ENCODE peak calls at places on chromosome 1, in eight cellular contexts. J, F, E, X, V, Z, L and G are unnamed samples.

GRCh38 chr1:94463765-94464330 is 45.7 kb downstream of the ABCD3 start:
- DNase-seq in J (no peak), F (no peak), E (peak), X (peak), V (no peak), Z (no peak), L (peak), G (no peak)

GRCh38 chr1:239718997-239719628 is 332.7 kb downstream of the CHRM3 start:
- DNase-seq in J (no peak), F (no peak), E (peak), X (no peak), V (no peak), Z (no peak), L (no peak), G (no peak)

GRCh38 chr1:169300854-169301253 is 66.7 kb downstream of the NME7 start:
- DNase-seq in J (no peak), F (no peak), E (no peak), X (no peak), V (no peak), Z (no peak), L (no peak), G (no peak)

GRCh38 chr1:23202263-23202749 is 15.0 kb downstream of the HTR1D start:
- DNase-seq in J (no peak), F (no peak), E (peak), X (no peak), V (no peak), Z (no peak), L (no peak), G (no peak)

GRCh38 chr1:51175278-51175677 is 60.8 kb upstream of the RNF11 start:
- DNase-seq in J (no peak), F (no peak), E (peak), X (no peak), V (no peak), Z (no peak), L (no peak), G (no peak)

GRCh38 chr1:63522891-63523728 is at the start of the genes EFCAB7 and ITGB3BP:
- DNase-seq in J (peak), F (peak), E (peak), X (peak), V (peak), Z (peak), L (peak), G (peak)

GRCh38 chr1:45883633-45884032 is 80.2 kb downstream of the MAST2 start:
- DNase-seq in J (no peak), F (no peak), E (no peak), X (no peak), V (no peak), Z (no peak), L (no peak), G (no peak)

GRCh38 chr1:198267921-198268320 is 111.1 kb downstream of the NEK7 start:
- DNase-seq in J (no peak), F (no peak), E (no peak), X (no peak), V (no peak), Z (no peak), L (no peak), G (no peak)

GRCh38 chr1:110482662-110483307 is 31.8 kb downstream of the PROK1 start:
- DNase-seq in J (no peak), F (no peak), E (no peak), X (no peak), V (no peak), Z (no peak), L (no peak), G (no peak)

GRCh38 chr1:69524010-69524409 is 43.7 kb upstream of the LRRC7 start:
- DNase-seq in J (no peak), F (no peak), E (no peak), X (no peak), V (no peak), Z (no peak), L (no peak), G (no peak)

GRCh38 chr1:210558302-210558701 is 229.6 kb downstream of the HHAT start:
- DNase-seq in J (no peak), F (peak), E (no peak), X (no peak), V (peak), Z (peak), L (peak), G (no peak)

GRCh38 chr1:107122241-107122640 is 18.6 kb upstream of the NTNG1 start:
- DNase-seq in J (no peak), F (no peak), E (no peak), X (no peak), V (no peak), Z (no peak), L (no peak), G (no peak)

GRCh38 chr1:205918955-205919746 is 24.1 kb downstream of the SLC26A9 start:
- DNase-seq in J (peak), F (peak), E (peak), X (peak), V (peak), Z (peak), L (peak), G (peak)

GRCh38 chr1:214282696-214283225 is 1.8 kb downstream of the SMYD2 start:
- DNase-seq in J (no peak), F (no peak), E (no peak), X (no peak), V (no peak), Z (no peak), L (no peak), G (no peak)

GRCh38 chr1:179871940-179872339 is 5.7 kb downstream of the TOR1AIP2 start:
- DNase-seq in J (no peak), F (no peak), E (no peak), X (no peak), V (no peak), Z (no peak), L (no peak), G (no peak)

GRCh38 chr1:71273326-71273725 is 192.5 kb upstream of the ZRANB2 start:
- DNase-seq in J (no peak), F (no peak), E (no peak), X (no peak), V (no peak), Z (no peak), L (no peak), G (no peak)

GRCh38 chr1:112296908-112297307 is 99.1 kb upstream of the CTTNBP2NL start:
- DNase-seq in J (no peak), F (no peak), E (no peak), X (no peak), V (no peak), Z (no peak), L (no peak), G (no peak)

GRCh38 chr1:200279810-200280411 is 129.9 kb downstream of the ZNF281 start:
- DNase-seq in J (no peak), F (no peak), E (peak), X (peak), V (peak), Z (no peak), L (peak), G (no peak)

GRCh38 chr1:210910020-210910575 is 223.8 kb downstream of the KCNH1 start:
- DNase-seq in J (no peak), F (peak), E (no peak), X (no peak), V (no peak), Z (no peak), L (no peak), G (no peak)

GRCh38 chr1:39877231-39877778 is 6.0 kb downstream of the TRIT1 start:
- DNase-seq in J (no peak), F (no peak), E (no peak), X (no peak), V (no peak), Z (no peak), L (no peak), G (no peak)

GRCh38 chr1:178653091-178653490 is 72.0 kb upstream of the RALGPS2 start:
- DNase-seq in J (no peak), F (no peak), E (no peak), X (peak), V (peak), Z (no peak), L (no peak), G (no peak)

GRCh38 chr1:94099303-94099702 is 21.6 kb downstream of the ABCA4 start:
- DNase-seq in J (no peak), F (no peak), E (no peak), X (no peak), V (no peak), Z (no peak), L (no peak), G (no peak)

GRCh38 chr1:79010589-79010988 is 4.1 kb upstream of the ADGRL4 start:
- DNase-seq in J (no peak), F (no peak), E (no peak), X (no peak), V (no peak), Z (no peak), L (no peak), G (no peak)

GRCh38 chr1:160428655-160429054 is 28.3 kb downstream of the VANGL2 start:
- DNase-seq in J (no peak), F (peak), E (peak), X (peak), V (peak), Z (peak), L (peak), G (no peak)

GRCh38 chr1:223188618-223189356 is 45.7 kb upstream of the TLR5 start:
- DNase-seq in J (no peak), F (peak), E (no peak), X (no peak), V (no peak), Z (no peak), L (no peak), G (no peak)

GRCh38 chr1:182786223-182787001 is 3.2 kb upstream of the NPL start:
- DNase-seq in J (no peak), F (peak), E (peak), X (peak), V (peak), Z (peak), L (peak), G (no peak)

GRCh38 chr1:42747125-42747524 is 7.1 kb upstream of the CLDN19 start:
- DNase-seq in J (peak), F (no peak), E (peak), X (no peak), V (peak), Z (peak), L (peak), G (peak)

GRCh38 chr1:199089393-199090122 is 450.7 kb downstream of the PTPRC start:
- DNase-seq in J (no peak), F (no peak), E (peak), X (no peak), V (no peak), Z (no peak), L (no peak), G (no peak)

GRCh38 chr1:48931571-48932251 is 155.0 kb upstream of the BEND5 start:
- DNase-seq in J (no peak), F (no peak), E (no peak), X (no peak), V (peak), Z (no peak), L (no peak), G (no peak)

GRCh38 chr1:45200906-45201500 is 5.4 kb downstream of the ZSWIM5 start:
- DNase-seq in J (no peak), F (no peak), E (no peak), X (no peak), V (no peak), Z (no peak), L (no peak), G (no peak)

GRCh38 chr1:205523891-205524793 is 19.7 kb downstream of the CDK18 start:
- DNase-seq in J (peak), F (peak), E (peak), X (peak), V (peak), Z (peak), L (peak), G (peak)

GRCh38 chr1:105793541-105794146 is 1262.8 kb upstream of the PRMT6 start:
- DNase-seq in J (peak), F (no peak), E (peak), X (no peak), V (peak), Z (peak), L (peak), G (no peak)

GRCh38 chr1:240284656-240285427 is 193.2 kb downstream of the FMN2 start:
- DNase-seq in J (no peak), F (no peak), E (no peak), X (no peak), V (no peak), Z (no peak), L (no peak), G (no peak)

GRCh38 chr1:89998306-89998705 is 3.4 kb downstream of the ZNF326 start:
- DNase-seq in J (no peak), F (no peak), E (no peak), X (no peak), V (no peak), Z (no peak), L (no peak), G (no peak)

GRCh38 chr1:38183094-38183493 is 136.5 kb upstream of the POU3F1 start:
- DNase-seq in J (no peak), F (no peak), E (no peak), X (no peak), V (no peak), Z (no peak), L (no peak), G (no peak)

GRCh38 chr1:27179373-27179772 is 24.4 kb upstream of the SLC9A1 start:
- DNase-seq in J (no peak), F (no peak), E (no peak), X (no peak), V (no peak), Z (no peak), L (no peak), G (no peak)

GRCh38 chr1:41525891-41526587 is 41.6 kb upstream of the EDN2 start:
- DNase-seq in J (no peak), F (no peak), E (no peak), X (no peak), V (no peak), Z (no peak), L (no peak), G (no peak)

GRCh38 chr1:155977607-155978324 is 581 bp downstream of the ARHGEF2 start:
- DNase-seq in J (peak), F (no peak), E (peak), X (no peak), V (no peak), Z (peak), L (peak), G (no peak)
- TF ChIP-seq POLR2A in J (peak), F (no peak), E (no peak), X (no peak), V (no peak), Z (no peak), L (no peak), G (no peak)

DNA sequence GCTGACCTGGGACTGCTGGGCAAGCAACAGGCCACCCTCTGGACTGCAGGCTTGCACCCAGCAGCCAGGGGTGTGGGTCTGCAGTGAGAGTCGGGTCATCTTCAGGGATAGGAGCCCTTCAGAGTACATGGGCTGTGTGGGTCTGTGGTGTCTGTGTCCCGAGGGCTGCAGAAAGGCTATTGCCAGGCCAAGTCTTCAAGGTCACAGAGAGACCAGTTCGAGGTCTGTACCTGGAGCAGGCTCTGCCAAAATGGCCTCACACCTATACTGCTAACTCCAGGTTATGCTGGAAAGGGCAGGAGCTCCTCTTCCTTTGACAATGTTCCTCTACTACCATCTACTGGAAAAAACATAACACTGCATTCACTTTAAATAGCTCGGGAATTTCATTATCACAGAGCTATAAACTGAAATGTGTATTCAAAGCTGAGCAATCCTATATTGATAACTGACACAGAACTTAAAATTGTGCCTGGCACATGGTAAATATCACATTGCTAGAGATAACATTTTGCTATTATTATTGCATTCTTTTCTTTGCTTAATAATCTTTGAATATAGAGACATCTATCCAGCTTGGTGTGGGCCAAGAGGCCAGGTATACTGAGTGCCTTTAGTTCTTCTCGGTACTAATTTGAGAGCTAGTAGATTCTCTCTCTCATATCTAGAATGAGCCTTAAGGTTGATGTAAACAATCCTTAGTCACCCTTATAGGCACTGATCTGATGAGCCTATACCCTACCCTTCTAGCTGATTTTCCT is 6.9 kb upstream of the DNAH14 start:
- DNase-seq in J (no peak), F (no peak), E (peak), X (peak), V (peak), Z (no peak), L (peak), G (no peak)
- TF ChIP-seq POLR2A in J (no peak), F (no peak), E (no peak), X (no peak), V (no peak), Z (no peak), L (no peak), G (no peak)

GRCh38 chr1:35641233-35641866 is at the start of gene PSMB2:
- DNase-seq in J (peak), F (peak), E (peak), X (peak), V (peak), Z (peak), L (peak), G (peak)
- TF ChIP-seq POLR2A in J (peak), F (peak), E (peak), X (peak), V (no peak), Z (peak), L (peak), G (peak)

GRCh38 chr1:60949154-60949825 is 133.1 kb upstream of the NFIA start:
- DNase-seq in J (no peak), F (no peak), E (no peak), X (no peak), V (no peak), Z (no peak), L (no peak), G (no peak)

GRCh38 chr1:60948486-60948885 is 133.9 kb upstream of the NFIA start:
- DNase-seq in J (no peak), F (no peak), E (no peak), X (no peak), V (no peak), Z (no peak), L (no peak), G (no peak)

GRCh38 chr1:60950431-60951068 is 131.8 kb upstream of the NFIA start:
- DNase-seq in J (no peak), F (no peak), E (no peak), X (no peak), V (no peak), Z (no peak), L (no peak), G (no peak)

GRCh38 chr1:60949826-60950197 is 132.5 kb upstream of the NFIA start:
- DNase-seq in J (no peak), F (no peak), E (no peak), X (no peak), V (no peak), Z (no peak), L (no peak), G (no peak)

GRCh38 chr1:60947367-60947766 is 135.0 kb upstream of the NFIA start:
- DNase-seq in J (no peak), F (no peak), E (no peak), X (no peak), V (no peak), Z (no peak), L (no peak), G (no peak)
- TF ChIP-seq POLR2A in J (no peak), F (no peak), E (no peak), X (no peak), V (no peak), Z (no peak), L (no peak), G (no peak)

DNA sequence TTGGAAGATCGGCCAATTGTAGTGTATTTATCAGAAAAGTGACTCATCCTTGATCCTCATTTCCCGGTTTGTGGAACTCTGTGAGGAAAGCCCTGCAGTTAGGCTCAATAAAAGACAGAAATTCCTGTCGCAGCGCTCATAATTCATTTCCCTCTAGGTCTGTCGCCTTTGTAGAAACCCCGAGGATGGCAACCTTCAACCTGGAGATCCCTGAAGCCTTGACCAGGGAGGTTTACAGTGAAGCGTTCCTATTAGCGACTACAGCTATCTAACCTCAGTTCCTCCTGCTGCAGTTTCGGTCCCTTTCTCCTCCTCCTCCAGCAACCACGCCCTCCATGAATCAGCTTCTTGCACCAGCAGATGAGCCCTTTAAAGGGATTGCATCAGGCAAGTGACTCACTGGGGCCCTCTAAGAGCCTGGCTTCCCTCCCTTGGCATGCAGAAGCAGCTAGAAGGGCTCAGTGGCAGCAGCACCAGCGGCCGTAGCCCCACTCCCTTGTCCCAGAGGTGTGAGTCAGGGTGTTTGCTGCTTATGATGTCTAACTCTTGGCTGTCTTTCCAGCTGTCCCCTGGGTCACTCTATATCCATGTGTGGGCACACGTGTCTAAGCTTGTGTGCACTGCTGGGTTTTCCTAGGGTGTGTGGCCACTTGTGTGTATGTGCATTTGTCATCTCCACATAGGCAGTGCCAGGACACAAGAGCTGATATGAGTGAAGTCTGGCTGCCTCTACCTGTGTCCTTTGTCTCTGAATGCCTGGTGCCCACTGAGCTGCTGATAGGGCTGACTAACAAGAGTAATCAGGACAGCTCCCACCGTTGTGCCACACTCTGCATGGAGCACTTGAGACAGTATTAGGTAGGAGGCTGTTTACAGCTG is 777 bp upstream of the STK40 start:
- DNase-seq in J (peak), F (peak), E (peak), X (peak), V (peak), Z (peak), L (peak), G (peak)
- TF ChIP-seq POLR2A in J (peak), F (peak), E (peak), X (peak), V (no peak), Z (peak), L (peak), G (peak)

DNA sequence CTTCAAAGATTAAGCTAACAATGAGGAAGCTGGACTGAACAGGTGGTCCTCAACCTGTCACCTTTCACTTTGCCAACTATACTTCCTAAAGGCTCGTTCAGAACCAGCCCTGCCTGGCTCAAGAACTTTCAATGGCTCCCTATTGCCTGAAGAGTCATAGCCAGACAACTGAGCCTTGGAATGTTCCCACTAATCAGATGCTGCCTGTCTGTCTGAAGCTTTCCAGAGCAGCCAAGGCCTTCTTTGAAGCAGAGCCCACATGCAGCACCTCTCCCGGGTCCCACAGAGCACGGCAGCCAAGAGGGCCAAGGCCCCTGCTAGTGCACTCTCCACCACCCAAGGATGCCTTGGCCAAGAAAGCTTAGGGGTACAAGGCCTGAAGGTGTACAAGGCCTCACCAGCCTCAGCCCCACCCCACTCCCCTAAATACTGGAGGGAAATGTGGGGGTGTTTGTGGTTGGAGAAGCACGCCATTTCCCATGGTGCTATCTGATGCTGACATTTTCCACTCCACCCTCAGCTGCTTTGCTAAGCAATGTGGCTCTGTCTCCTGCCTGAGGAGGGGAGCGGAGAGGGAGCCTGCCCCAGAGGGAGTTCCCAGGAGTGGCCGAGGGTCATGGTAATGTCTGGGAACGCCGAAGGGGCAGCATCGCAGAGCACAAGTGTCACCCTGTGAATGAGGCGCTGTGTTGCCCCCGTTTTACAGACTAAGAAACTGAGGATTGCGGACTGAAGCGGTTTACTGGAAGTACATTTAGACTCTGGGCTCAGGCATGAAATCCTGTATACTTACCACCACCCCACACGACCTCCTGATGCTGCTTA is 8.2 kb upstream of the LAPTM5 start:
- DNase-seq in J (no peak), F (no peak), E (no peak), X (no peak), V (no peak), Z (no peak), L (no peak), G (no peak)
- TF ChIP-seq POLR2A in J (no peak), F (no peak), E (no peak), X (no peak), V (no peak), Z (no peak), L (no peak), G (no peak)